ENCODE peak calls at places on chromosomes 11 and 22, in six cellular contexts. One of them, this sample, is unnamed.

GRCh38 chr22:43992331-43992821 is 31.7 kb upstream of the PARVB start:
- DNase-seq in mucosa of descending colon: no peak
- DNase-seq in fibroblast of pulmonary artery: no peak
- DNase-seq in psoas muscle: no peak
- DNase-seq in IMR-90: peak; percentile 78
- DNase-seq in fibroblast of the aortic adventitia: peak; percentile 42
- DNase-seq in this sample: no peak

GRCh38 chr11:6077723-6078122 is 29.8 kb upstream of the OR56B4 start:
- DNase-seq in mucosa of descending colon: no peak
- DNase-seq in fibroblast of pulmonary artery: no peak
- DNase-seq in psoas muscle: no peak
- DNase-seq in IMR-90: no peak
- DNase-seq in fibroblast of the aortic adventitia: no peak
- DNase-seq in this sample: no peak

GRCh38 chr11:128148208-128148607 is 439.1 kb downstream of the ETS1 start:
- DNase-seq in mucosa of descending colon: no peak
- DNase-seq in fibroblast of pulmonary artery: no peak
- DNase-seq in psoas muscle: no peak
- DNase-seq in IMR-90: no peak
- DNase-seq in fibroblast of the aortic adventitia: no peak
- DNase-seq in this sample: no peak

GRCh38 chr11:12603362-12604088 is 70.7 kb upstream of the TEAD1 start:
- DNase-seq in mucosa of descending colon: no peak
- DNase-seq in fibroblast of pulmonary artery: no peak
- DNase-seq in psoas muscle: no peak
- DNase-seq in IMR-90: no peak
- DNase-seq in fibroblast of the aortic adventitia: no peak
- DNase-seq in this sample: no peak

GRCh38 chr11:1733009-1733715 is 17.2 kb downstream of the IFITM10 start:
- DNase-seq in mucosa of descending colon: no peak
- DNase-seq in fibroblast of pulmonary artery: no peak
- DNase-seq in psoas muscle: no peak
- DNase-seq in IMR-90: no peak
- DNase-seq in fibroblast of the aortic adventitia: no peak
- DNase-seq in this sample: no peak

GRCh38 chr11:57413681-57414080 is 13.2 kb downstream of the SLC43A3 start:
- DNase-seq in mucosa of descending colon: no peak
- DNase-seq in fibroblast of pulmonary artery: no peak
- DNase-seq in psoas muscle: no peak
- DNase-seq in IMR-90: no peak
- DNase-seq in fibroblast of the aortic adventitia: no peak
- DNase-seq in this sample: no peak

GRCh38 chr11:61054927-61055562 is 47.2 kb upstream of the CD5 start:
- DNase-seq in mucosa of descending colon: no peak
- DNase-seq in fibroblast of pulmonary artery: no peak
- DNase-seq in psoas muscle: no peak
- DNase-seq in IMR-90: no peak
- DNase-seq in fibroblast of the aortic adventitia: no peak
- DNase-seq in this sample: no peak

GRCh38 chr11:1017269-1018005 is 19.1 kb downstream of the MUC6 start:
- DNase-seq in mucosa of descending colon: no peak
- DNase-seq in fibroblast of pulmonary artery: no peak
- DNase-seq in psoas muscle: no peak
- DNase-seq in IMR-90: no peak
- DNase-seq in fibroblast of the aortic adventitia: no peak
- DNase-seq in this sample: no peak

GRCh38 chr11:128904872-128905344 is 13.8 kb downstream of the KCNJ5 start:
- DNase-seq in mucosa of descending colon: peak; percentile 29
- DNase-seq in fibroblast of pulmonary artery: no peak
- DNase-seq in psoas muscle: peak; percentile 68
- DNase-seq in IMR-90: no peak
- DNase-seq in fibroblast of the aortic adventitia: peak; percentile 40
- DNase-seq in this sample: no peak

GRCh38 chr22:36680038-36680437 is 23.5 kb downstream of the CACNG2 start:
- DNase-seq in mucosa of descending colon: no peak
- DNase-seq in fibroblast of pulmonary artery: no peak
- DNase-seq in psoas muscle: no peak
- DNase-seq in IMR-90: no peak
- DNase-seq in fibroblast of the aortic adventitia: no peak
- DNase-seq in this sample: no peak

GRCh38 chr22:19604711-19605268 is 80.6 kb upstream of the CLDN5 start:
- DNase-seq in mucosa of descending colon: no peak
- DNase-seq in fibroblast of pulmonary artery: no peak
- DNase-seq in psoas muscle: no peak
- DNase-seq in IMR-90: no peak
- DNase-seq in fibroblast of the aortic adventitia: no peak
- DNase-seq in this sample: no peak

GRCh38 chr11:79152511-79152910 is 288.3 kb downstream of the TENM4 start:
- DNase-seq in mucosa of descending colon: no peak
- DNase-seq in fibroblast of pulmonary artery: no peak
- DNase-seq in psoas muscle: no peak
- DNase-seq in IMR-90: no peak
- DNase-seq in fibroblast of the aortic adventitia: peak; percentile 44
- DNase-seq in this sample: no peak

GRCh38 chr22:32558681-32559355 is 84.2 kb downstream of the FBXO7 start:
- DNase-seq in mucosa of descending colon: peak; percentile 42
- DNase-seq in fibroblast of pulmonary artery: peak; percentile 24
- DNase-seq in psoas muscle: peak; percentile 91
- DNase-seq in IMR-90: peak; percentile 79
- DNase-seq in fibroblast of the aortic adventitia: peak; percentile 84
- DNase-seq in this sample: no peak

GRCh38 chr22:18032455-18033101 is 8.2 kb upstream of the MICAL3 start:
- DNase-seq in mucosa of descending colon: no peak
- DNase-seq in fibroblast of pulmonary artery: peak; percentile 39
- DNase-seq in psoas muscle: no peak
- DNase-seq in IMR-90: peak; percentile 83
- DNase-seq in fibroblast of the aortic adventitia: peak; percentile 79
- DNase-seq in this sample: no peak

GRCh38 chr11:8692417-8692816 is 9.8 kb downstream of the RPL27A start:
- DNase-seq in mucosa of descending colon: no peak
- DNase-seq in fibroblast of pulmonary artery: no peak
- DNase-seq in psoas muscle: no peak
- DNase-seq in IMR-90: no peak
- DNase-seq in fibroblast of the aortic adventitia: no peak
- DNase-seq in this sample: no peak

GRCh38 chr11:66976048-66976467 is 954 bp downstream of the C11orf86 start:
- DNase-seq in mucosa of descending colon: no peak
- DNase-seq in fibroblast of pulmonary artery: no peak
- DNase-seq in psoas muscle: no peak
- DNase-seq in IMR-90: no peak
- DNase-seq in fibroblast of the aortic adventitia: no peak
- DNase-seq in this sample: no peak

GRCh38 chr11:72230764-72231365 is 6.3 kb downstream of the INPPL1 start:
- DNase-seq in mucosa of descending colon: no peak
- DNase-seq in fibroblast of pulmonary artery: no peak
- DNase-seq in psoas muscle: no peak
- DNase-seq in IMR-90: no peak
- DNase-seq in fibroblast of the aortic adventitia: no peak
- DNase-seq in this sample: no peak

GRCh38 chr11:128580612-128581011 is 6.7 kb downstream of the ETS1 start:
- DNase-seq in mucosa of descending colon: no peak
- DNase-seq in fibroblast of pulmonary artery: no peak
- DNase-seq in psoas muscle: no peak
- DNase-seq in IMR-90: no peak
- DNase-seq in fibroblast of the aortic adventitia: no peak
- DNase-seq in this sample: no peak

GRCh38 chr11:134536219-134536618 is 124.2 kb upstream of the B3GAT1 start:
- DNase-seq in mucosa of descending colon: no peak
- DNase-seq in fibroblast of pulmonary artery: no peak
- DNase-seq in psoas muscle: peak; percentile 21
- DNase-seq in IMR-90: no peak
- DNase-seq in fibroblast of the aortic adventitia: no peak
- DNase-seq in this sample: no peak

GRCh38 chr11:19259487-19260345 is 19.0 kb upstream of the E2F8 start:
- DNase-seq in mucosa of descending colon: peak; percentile 86
- DNase-seq in fibroblast of pulmonary artery: peak; percentile 69
- DNase-seq in psoas muscle: peak; percentile 80
- DNase-seq in IMR-90: peak; percentile 54
- DNase-seq in fibroblast of the aortic adventitia: peak; percentile 69
- DNase-seq in this sample: no peak

GRCh38 chr22:25410849-25411248 is 153.6 kb upstream of the GRK3 start:
- DNase-seq in mucosa of descending colon: no peak
- DNase-seq in fibroblast of pulmonary artery: no peak
- DNase-seq in psoas muscle: no peak
- DNase-seq in IMR-90: no peak
- DNase-seq in fibroblast of the aortic adventitia: no peak
- DNase-seq in this sample: no peak

GRCh38 chr22:45738206-45738605 is 66.6 kb downstream of the ATXN10 start:
- DNase-seq in mucosa of descending colon: no peak
- DNase-seq in fibroblast of pulmonary artery: no peak
- DNase-seq in psoas muscle: no peak
- DNase-seq in IMR-90: peak; percentile 35
- DNase-seq in fibroblast of the aortic adventitia: no peak
- DNase-seq in this sample: no peak

GRCh38 chr22:45743687-45744086 is 72.1 kb downstream of the ATXN10 start:
- DNase-seq in mucosa of descending colon: no peak
- DNase-seq in fibroblast of pulmonary artery: peak; percentile 23
- DNase-seq in psoas muscle: no peak
- DNase-seq in IMR-90: no peak
- DNase-seq in fibroblast of the aortic adventitia: peak; percentile 45
- DNase-seq in this sample: no peak

GRCh38 chr22:45740236-45740635 is 68.6 kb downstream of the ATXN10 start:
- DNase-seq in mucosa of descending colon: no peak
- DNase-seq in fibroblast of pulmonary artery: no peak
- DNase-seq in psoas muscle: no peak
- DNase-seq in IMR-90: peak; percentile 35
- DNase-seq in fibroblast of the aortic adventitia: no peak
- DNase-seq in this sample: no peak

GRCh38 chr22:45744442-45744841 is 72.8 kb downstream of the ATXN10 start:
- DNase-seq in mucosa of descending colon: no peak
- DNase-seq in fibroblast of pulmonary artery: no peak
- DNase-seq in psoas muscle: no peak
- DNase-seq in IMR-90: no peak
- DNase-seq in fibroblast of the aortic adventitia: no peak
- DNase-seq in this sample: no peak

GRCh38 chr22:45742866-45743450 is 71.3 kb downstream of the ATXN10 start:
- DNase-seq in mucosa of descending colon: no peak
- DNase-seq in fibroblast of pulmonary artery: peak; percentile 71
- DNase-seq in psoas muscle: peak; percentile 67
- DNase-seq in IMR-90: peak; percentile 65
- DNase-seq in fibroblast of the aortic adventitia: peak; percentile 68
- DNase-seq in this sample: no peak
- H3K4me3 ChIP-seq in mucosa of descending colon: no peak overlapping the region
- H3K4me3 ChIP-seq in fibroblast of pulmonary artery: no peak overlapping the region
- H3K4me3 ChIP-seq in psoas muscle: no peak overlapping the region
- H3K4me3 ChIP-seq in IMR-90: no peak overlapping the region
- H3K4me3 ChIP-seq in fibroblast of the aortic adventitia: no peak overlapping the region
- H3K4me3 ChIP-seq in this sample: no peak overlapping the region

GRCh38 chr11:75270896-75271415 is 30.4 kb downstream of the TPBGL start:
- DNase-seq in mucosa of descending colon: no peak
- DNase-seq in fibroblast of pulmonary artery: peak; percentile 32
- DNase-seq in psoas muscle: peak; percentile 23
- DNase-seq in IMR-90: peak; percentile 27
- DNase-seq in fibroblast of the aortic adventitia: peak; percentile 23
- DNase-seq in this sample: no peak
- TF ChIP-seq CTCF in mucosa of descending colon: no peak
- TF ChIP-seq CTCF in fibroblast of pulmonary artery: peak; percentile 48
- TF ChIP-seq CTCF in psoas muscle: no peak
- TF ChIP-seq CTCF in IMR-90: peak; percentile 40
- TF ChIP-seq CTCF in fibroblast of the aortic adventitia: peak; percentile 46
- TF ChIP-seq CTCF in this sample: peak; percentile 41

DNA sequence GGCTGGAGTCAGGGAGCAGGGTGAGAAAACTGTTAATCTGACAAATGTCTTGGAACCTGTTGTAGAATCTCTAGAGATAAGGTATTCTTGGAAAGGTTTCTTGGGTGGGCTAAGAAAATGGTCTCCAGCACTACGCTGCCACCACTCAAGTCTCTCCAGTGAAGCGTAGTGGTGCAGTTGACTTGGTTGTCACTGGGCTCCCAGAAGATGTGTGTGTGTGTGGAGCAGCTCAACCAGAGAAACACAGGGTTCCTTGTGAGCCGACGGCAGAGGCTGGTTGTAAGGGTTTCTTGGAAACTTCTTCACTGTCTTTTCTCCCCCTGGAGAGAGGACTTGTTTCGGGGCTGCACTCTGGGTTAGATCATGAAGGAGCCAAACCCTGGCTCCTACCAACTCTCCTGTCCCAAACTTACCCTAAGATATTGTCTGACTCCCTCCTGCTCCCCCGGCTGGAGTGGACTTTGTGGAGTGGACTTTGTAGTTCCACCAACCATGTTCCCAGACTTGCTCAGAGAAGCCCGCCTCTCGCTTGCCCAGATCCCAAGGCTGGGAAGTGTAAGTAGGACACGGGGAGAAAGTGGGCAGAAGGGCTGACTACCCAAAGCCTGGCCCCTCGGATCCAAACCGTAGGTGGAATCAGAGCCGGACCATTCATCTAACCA is 1.1 kb downstream of the CXCR5 start:
- DNase-seq in mucosa of descending colon: no peak
- DNase-seq in fibroblast of pulmonary artery: no peak
- DNase-seq in psoas muscle: peak; percentile 27
- DNase-seq in IMR-90: no peak
- DNase-seq in fibroblast of the aortic adventitia: no peak
- DNase-seq in this sample: no peak
- H3K4me3 ChIP-seq in mucosa of descending colon: no peak overlapping the region
- H3K4me3 ChIP-seq in fibroblast of pulmonary artery: no peak overlapping the region
- H3K4me3 ChIP-seq in psoas muscle: no peak overlapping the region
- H3K4me3 ChIP-seq in IMR-90: no peak overlapping the region
- H3K4me3 ChIP-seq in fibroblast of the aortic adventitia: no peak overlapping the region
- H3K4me3 ChIP-seq in this sample: no peak overlapping the region

GRCh38 chr11:45086526-45086925 is 59.9 kb upstream of the PRDM11 start:
- DNase-seq in mucosa of descending colon: no peak
- DNase-seq in fibroblast of pulmonary artery: no peak
- DNase-seq in psoas muscle: no peak
- DNase-seq in IMR-90: no peak
- DNase-seq in fibroblast of the aortic adventitia: no peak
- DNase-seq in this sample: no peak

GRCh38 chr11:45082744-45083543 is 63.5 kb upstream of the PRDM11 start:
- DNase-seq in mucosa of descending colon: no peak
- DNase-seq in fibroblast of pulmonary artery: no peak
- DNase-seq in psoas muscle: no peak
- DNase-seq in IMR-90: no peak
- DNase-seq in fibroblast of the aortic adventitia: no peak
- DNase-seq in this sample: no peak

GRCh38 chr11:45079943-45080719 is 66.3 kb upstream of the PRDM11 start:
- DNase-seq in mucosa of descending colon: peak; percentile 49
- DNase-seq in fibroblast of pulmonary artery: no peak
- DNase-seq in psoas muscle: no peak
- DNase-seq in IMR-90: no peak
- DNase-seq in fibroblast of the aortic adventitia: no peak
- DNase-seq in this sample: no peak

GRCh38 chr11:45085657-45086501 is 60.6 kb upstream of the PRDM11 start:
- DNase-seq in mucosa of descending colon: no peak
- DNase-seq in fibroblast of pulmonary artery: no peak
- DNase-seq in psoas muscle: no peak
- DNase-seq in IMR-90: no peak
- DNase-seq in fibroblast of the aortic adventitia: no peak
- DNase-seq in this sample: no peak

DNA sequence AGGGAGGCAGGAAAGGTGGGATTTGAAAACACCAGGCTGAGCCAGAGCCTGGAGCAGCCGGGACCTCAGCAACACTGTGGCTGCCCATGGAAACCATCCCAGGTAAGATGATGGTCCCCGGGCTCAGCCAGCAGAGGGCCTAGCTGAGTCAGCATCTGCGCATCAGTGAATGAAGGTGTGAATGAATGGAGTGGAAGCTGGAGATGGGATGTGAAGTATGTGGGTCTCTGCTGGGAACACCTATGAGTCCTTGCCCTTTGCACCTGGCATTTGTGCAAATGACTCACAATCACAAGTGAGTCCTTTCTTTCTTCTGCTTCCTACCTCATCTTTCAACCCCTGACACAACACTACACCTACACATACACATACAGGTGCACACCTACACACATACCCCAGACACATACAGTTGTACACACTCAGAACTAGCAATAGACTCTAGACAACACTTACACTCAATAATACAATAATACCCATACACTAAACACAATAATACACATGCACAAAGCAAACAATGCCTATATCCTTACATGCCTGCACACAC is 62.8 kb upstream of the PRDM11 start:
- DNase-seq in mucosa of descending colon: peak; percentile 37
- DNase-seq in fibroblast of pulmonary artery: no peak
- DNase-seq in psoas muscle: no peak
- DNase-seq in IMR-90: no peak
- DNase-seq in fibroblast of the aortic adventitia: no peak
- DNase-seq in this sample: no peak
- TF ChIP-seq CTCF in mucosa of descending colon: no peak
- TF ChIP-seq CTCF in fibroblast of pulmonary artery: peak; percentile 56
- TF ChIP-seq CTCF in psoas muscle: no peak
- TF ChIP-seq CTCF in IMR-90: peak; percentile 16
- TF ChIP-seq CTCF in fibroblast of the aortic adventitia: peak; percentile 40
- TF ChIP-seq CTCF in this sample: peak; percentile 47

This sample was measured in GM12864.